ENCODE peak calls at places on chromosomes 1 and 21, in six cellular contexts. One of them, this sample, is unnamed.
A peak's percentile ranks its signal among the peaks of the same experiment; 100 is the strongest.

GRCh38 chr1:167715653-167716302 is 6.0 kb upstream of the MPZL1 start:
- DNase-seq in kidney: no peak
- DNase-seq in omental fat pad: no peak
- DNase-seq in GM19239: no peak
- DNase-seq in aorta: no peak
- DNase-seq in COR-L47: no peak
- DNase-seq in this sample: no peak

GRCh38 chr21:33196956-33197374 is 32.8 kb upstream of the IFNAR2 start:
- DNase-seq in kidney: no peak
- DNase-seq in omental fat pad: no peak
- DNase-seq in GM19239: peak; percentile 12
- DNase-seq in aorta: no peak
- DNase-seq in COR-L47: peak; percentile 66
- DNase-seq in this sample: peak; percentile 58

GRCh38 chr1:20089328-20090077 is 19.5 kb downstream of the PLA2G5 start:
- DNase-seq in kidney: no peak
- DNase-seq in omental fat pad: no peak
- DNase-seq in GM19239: no peak
- DNase-seq in aorta: peak; percentile 50
- DNase-seq in COR-L47: no peak
- DNase-seq in this sample: no peak

GRCh38 chr21:42097860-42098259 is 26.7 kb downstream of the UMODL1 start:
- DNase-seq in kidney: peak; percentile 37
- DNase-seq in omental fat pad: no peak
- DNase-seq in GM19239: no peak
- DNase-seq in aorta: no peak
- DNase-seq in COR-L47: peak; percentile 35
- DNase-seq in this sample: no peak

GRCh38 chr21:36297938-36298572 is 21.9 kb upstream of the MORC3 start:
- DNase-seq in kidney: no peak
- DNase-seq in omental fat pad: no peak
- DNase-seq in GM19239: peak; percentile 95
- DNase-seq in aorta: peak; percentile 36
- DNase-seq in COR-L47: no peak
- DNase-seq in this sample: no peak

GRCh38 chr1:22721122-22721873 is 10.7 kb downstream of the EPHB2 start:
- DNase-seq in kidney: no peak
- DNase-seq in omental fat pad: no peak
- DNase-seq in GM19239: no peak
- DNase-seq in aorta: no peak
- DNase-seq in COR-L47: no peak
- DNase-seq in this sample: no peak

GRCh38 chr1:21242846-21243245 is 47.4 kb downstream of the ECE1 start:
- DNase-seq in kidney: no peak
- DNase-seq in omental fat pad: no peak
- DNase-seq in GM19239: no peak
- DNase-seq in aorta: no peak
- DNase-seq in COR-L47: no peak
- DNase-seq in this sample: no peak

GRCh38 chr1:185559684-185560310 is 174.4 kb upstream of the HMCN1 start:
- DNase-seq in kidney: no peak
- DNase-seq in omental fat pad: no peak
- DNase-seq in GM19239: peak; percentile 53
- DNase-seq in aorta: no peak
- DNase-seq in COR-L47: no peak
- DNase-seq in this sample: no peak

GRCh38 chr1:62978056-62978455 is 194.1 kb downstream of the ATG4C start:
- DNase-seq in kidney: no peak
- DNase-seq in omental fat pad: no peak
- DNase-seq in GM19239: no peak
- DNase-seq in aorta: no peak
- DNase-seq in COR-L47: no peak
- DNase-seq in this sample: no peak

GRCh38 chr1:4468804-4469514 is 185.4 kb upstream of the AJAP1 start:
- DNase-seq in kidney: no peak
- DNase-seq in omental fat pad: no peak
- DNase-seq in GM19239: no peak
- DNase-seq in aorta: no peak
- DNase-seq in COR-L47: no peak
- DNase-seq in this sample: no peak

GRCh38 chr1:236741757-236742156 is 53.3 kb upstream of the MTR start:
- DNase-seq in kidney: no peak
- DNase-seq in omental fat pad: no peak
- DNase-seq in GM19239: no peak
- DNase-seq in aorta: no peak
- DNase-seq in COR-L47: no peak
- DNase-seq in this sample: no peak

GRCh38 chr1:247287460-247287859 is 31.6 kb downstream of the VN1R5 start:
- DNase-seq in kidney: no peak
- DNase-seq in omental fat pad: no peak
- DNase-seq in GM19239: no peak
- DNase-seq in aorta: no peak
- DNase-seq in COR-L47: no peak
- DNase-seq in this sample: no peak

GRCh38 chr1:229156819-229157218 is 114.1 kb upstream of the RAB4A start:
- DNase-seq in kidney: no peak
- DNase-seq in omental fat pad: no peak
- DNase-seq in GM19239: no peak
- DNase-seq in aorta: no peak
- DNase-seq in COR-L47: peak; percentile 2
- DNase-seq in this sample: peak; percentile 3

GRCh38 chr1:198641506-198641905 is 2.7 kb downstream of the PTPRC start:
- DNase-seq in kidney: no peak
- DNase-seq in omental fat pad: no peak
- DNase-seq in GM19239: no peak
- DNase-seq in aorta: no peak
- DNase-seq in COR-L47: no peak
- DNase-seq in this sample: no peak

GRCh38 chr1:117077267-117077666 is 17.1 kb downstream of the TTF2 start:
- DNase-seq in kidney: no peak
- DNase-seq in omental fat pad: no peak
- DNase-seq in GM19239: no peak
- DNase-seq in aorta: no peak
- DNase-seq in COR-L47: no peak
- DNase-seq in this sample: no peak

GRCh38 chr1:201137579-201138310 is 10.8 kb upstream of the ASCL5 start:
- DNase-seq in kidney: peak; percentile 83
- DNase-seq in omental fat pad: no peak
- DNase-seq in GM19239: no peak
- DNase-seq in aorta: peak; percentile 93
- DNase-seq in COR-L47: no peak
- DNase-seq in this sample: no peak

This sample was measured in NCI-H1436.